ENCODE peak calls at places on chromosome 2, in four cellular contexts. One of them, this sample, is unnamed.

GRCh38 chr2:77487074-77487803 is 34.9 kb downstream of the LRRTM4 start:
- DNase-seq in activated T-helper 1 cell treated with anti-CD3 and anti-CD28 coated beads, Interleukin-2, amount 50 U/mL, for 16 hours: no peak
- DNase-seq in hippocampal formation: no peak
- DNase-seq in germinal center: no peak
- DNase-seq in this sample: no peak

GRCh38 chr2:224142397-224143312 is 103.6 kb upstream of the SERPINE2 start:
- DNase-seq in activated T-helper 1 cell treated with anti-CD3 and anti-CD28 coated beads, Interleukin-2, amount 50 U/mL, for 16 hours: no peak
- DNase-seq in hippocampal formation: peak; percentile 10
- DNase-seq in germinal center: no peak
- DNase-seq in this sample: peak; percentile 44

GRCh38 chr2:6025391-6025790 is 333.2 kb downstream of the SOX11 start:
- DNase-seq in activated T-helper 1 cell treated with anti-CD3 and anti-CD28 coated beads, Interleukin-2, amount 50 U/mL, for 16 hours: no peak
- DNase-seq in hippocampal formation: no peak
- DNase-seq in germinal center: no peak
- DNase-seq in this sample: no peak

GRCh38 chr2:74366036-74366435 is 14.1 kb downstream of the DCTN1 start:
- DNase-seq in activated T-helper 1 cell treated with anti-CD3 and anti-CD28 coated beads, Interleukin-2, amount 50 U/mL, for 16 hours: no peak
- DNase-seq in hippocampal formation: no peak
- DNase-seq in germinal center: no peak
- DNase-seq in this sample: no peak

GRCh38 chr2:239184968-239185903 is 215.6 kb downstream of the HDAC4 start:
- DNase-seq in activated T-helper 1 cell treated with anti-CD3 and anti-CD28 coated beads, Interleukin-2, amount 50 U/mL, for 16 hours: no peak
- DNase-seq in hippocampal formation: no peak
- DNase-seq in germinal center: no peak
- DNase-seq in this sample: no peak

GRCh38 chr2:46493971-46494250 is 14.5 kb downstream of the TMEM247 start:
- DNase-seq in activated T-helper 1 cell treated with anti-CD3 and anti-CD28 coated beads, Interleukin-2, amount 50 U/mL, for 16 hours: no peak
- DNase-seq in hippocampal formation: peak; percentile 3
- DNase-seq in germinal center: no peak
- DNase-seq in this sample: no peak

GRCh38 chr2:110770308-110770695 is 37.9 kb downstream of the ACOXL start:
- DNase-seq in activated T-helper 1 cell treated with anti-CD3 and anti-CD28 coated beads, Interleukin-2, amount 50 U/mL, for 16 hours: no peak
- DNase-seq in hippocampal formation: no peak
- DNase-seq in germinal center: no peak
- DNase-seq in this sample: no peak

GRCh38 chr2:222690564-222691200 is 19.2 kb downstream of the MOGAT1 start:
- DNase-seq in activated T-helper 1 cell treated with anti-CD3 and anti-CD28 coated beads, Interleukin-2, amount 50 U/mL, for 16 hours: peak; percentile 47
- DNase-seq in hippocampal formation: peak; percentile 62
- DNase-seq in germinal center: peak; percentile 91
- DNase-seq in this sample: peak; percentile 75

GRCh38 chr2:141399270-141399669 is 731.5 kb downstream of the LRP1B start:
- DNase-seq in activated T-helper 1 cell treated with anti-CD3 and anti-CD28 coated beads, Interleukin-2, amount 50 U/mL, for 16 hours: no peak
- DNase-seq in hippocampal formation: no peak
- DNase-seq in germinal center: no peak
- DNase-seq in this sample: peak; percentile 35

GRCh38 chr2:96839288-96839874 is 4.4 kb downstream of the ANKRD23 start:
- DNase-seq in activated T-helper 1 cell treated with anti-CD3 and anti-CD28 coated beads, Interleukin-2, amount 50 U/mL, for 16 hours: peak; percentile 68
- DNase-seq in hippocampal formation: no peak
- DNase-seq in germinal center: peak; percentile 71
- DNase-seq in this sample: no peak

GRCh38 chr2:68368657-68369339 is 3.7 kb downstream of the PLEK start:
- DNase-seq in activated T-helper 1 cell treated with anti-CD3 and anti-CD28 coated beads, Interleukin-2, amount 50 U/mL, for 16 hours: no peak
- DNase-seq in hippocampal formation: peak; percentile 52
- DNase-seq in germinal center: no peak
- DNase-seq in this sample: peak; percentile 53

GRCh38 chr2:120797421-120798289 is 62.0 kb downstream of the GLI2 start:
- DNase-seq in activated T-helper 1 cell treated with anti-CD3 and anti-CD28 coated beads, Interleukin-2, amount 50 U/mL, for 16 hours: no peak
- DNase-seq in hippocampal formation: no peak
- DNase-seq in germinal center: no peak
- DNase-seq in this sample: peak; percentile 6

GRCh38 chr2:181462032-181462431 is 4.8 kb downstream of the ITGA4 start:
- DNase-seq in activated T-helper 1 cell treated with anti-CD3 and anti-CD28 coated beads, Interleukin-2, amount 50 U/mL, for 16 hours: no peak
- DNase-seq in hippocampal formation: no peak
- DNase-seq in germinal center: no peak
- DNase-seq in this sample: no peak

GRCh38 chr2:84959045-84959493 is 11.9 kb upstream of the KCMF1 start:
- DNase-seq in activated T-helper 1 cell treated with anti-CD3 and anti-CD28 coated beads, Interleukin-2, amount 50 U/mL, for 16 hours: no peak
- DNase-seq in hippocampal formation: no peak
- DNase-seq in germinal center: no peak
- DNase-seq in this sample: no peak

GRCh38 chr2:33241581-33241980 is 234.9 kb upstream of the RASGRP3 start:
- DNase-seq in activated T-helper 1 cell treated with anti-CD3 and anti-CD28 coated beads, Interleukin-2, amount 50 U/mL, for 16 hours: no peak
- DNase-seq in hippocampal formation: no peak
- DNase-seq in germinal center: no peak
- DNase-seq in this sample: no peak

GRCh38 chr2:217570394-217570793 is 432.4 kb downstream of the TNS1 start:
- DNase-seq in activated T-helper 1 cell treated with anti-CD3 and anti-CD28 coated beads, Interleukin-2, amount 50 U/mL, for 16 hours: no peak
- DNase-seq in hippocampal formation: no peak
- DNase-seq in germinal center: no peak
- DNase-seq in this sample: no peak

GRCh38 chr2:178225011-178225817 is 30.9 kb downstream of the OSBPL6 start:
- DNase-seq in activated T-helper 1 cell treated with anti-CD3 and anti-CD28 coated beads, Interleukin-2, amount 50 U/mL, for 16 hours: no peak
- DNase-seq in hippocampal formation: no peak
- DNase-seq in germinal center: no peak
- DNase-seq in this sample: no peak

GRCh38 chr2:147110962-147111361 is 733.9 kb upstream of the ACVR2A start:
- DNase-seq in activated T-helper 1 cell treated with anti-CD3 and anti-CD28 coated beads, Interleukin-2, amount 50 U/mL, for 16 hours: no peak
- DNase-seq in hippocampal formation: no peak
- DNase-seq in germinal center: no peak
- DNase-seq in this sample: no peak

GRCh38 chr2:211306929-211307328 is 750.5 kb downstream of the CPS1 start:
- DNase-seq in activated T-helper 1 cell treated with anti-CD3 and anti-CD28 coated beads, Interleukin-2, amount 50 U/mL, for 16 hours: no peak
- DNase-seq in hippocampal formation: no peak
- DNase-seq in germinal center: no peak
- DNase-seq in this sample: no peak

GRCh38 chr2:101909760-101910159 is 82.0 kb upstream of the IL1R2 start:
- DNase-seq in activated T-helper 1 cell treated with anti-CD3 and anti-CD28 coated beads, Interleukin-2, amount 50 U/mL, for 16 hours: no peak
- DNase-seq in hippocampal formation: no peak
- DNase-seq in germinal center: no peak
- DNase-seq in this sample: no peak

GRCh38 chr2:175880-176800 is 87.7 kb downstream of the SH3YL1 start:
- DNase-seq in activated T-helper 1 cell treated with anti-CD3 and anti-CD28 coated beads, Interleukin-2, amount 50 U/mL, for 16 hours: peak; percentile 4
- DNase-seq in hippocampal formation: no peak
- DNase-seq in germinal center: no peak
- DNase-seq in this sample: peak; percentile 53

GRCh38 chr2:73414651-73415050 is 29.0 kb downstream of the ALMS1 start:
- DNase-seq in activated T-helper 1 cell treated with anti-CD3 and anti-CD28 coated beads, Interleukin-2, amount 50 U/mL, for 16 hours: no peak
- DNase-seq in hippocampal formation: no peak
- DNase-seq in germinal center: no peak
- DNase-seq in this sample: no peak

GRCh38 chr2:182018218-182018617 is 32.6 kb downstream of the PPP1R1C start:
- DNase-seq in activated T-helper 1 cell treated with anti-CD3 and anti-CD28 coated beads, Interleukin-2, amount 50 U/mL, for 16 hours: no peak
- DNase-seq in hippocampal formation: no peak
- DNase-seq in germinal center: no peak
- DNase-seq in this sample: no peak

GRCh38 chr2:223692227-223692947 is 90.2 kb upstream of the SCG2 start:
- DNase-seq in activated T-helper 1 cell treated with anti-CD3 and anti-CD28 coated beads, Interleukin-2, amount 50 U/mL, for 16 hours: no peak
- DNase-seq in hippocampal formation: peak; percentile 38
- DNase-seq in germinal center: no peak
- DNase-seq in this sample: peak; percentile 63

GRCh38 chr2:85698880-85699254 is 4.7 kb downstream of the GNLY start:
- DNase-seq in activated T-helper 1 cell treated with anti-CD3 and anti-CD28 coated beads, Interleukin-2, amount 50 U/mL, for 16 hours: no peak
- DNase-seq in hippocampal formation: peak; percentile 17
- DNase-seq in germinal center: no peak
- DNase-seq in this sample: no peak

GRCh38 chr2:47771211-47771610 is 11.7 kb upstream of the MSH6 start:
- DNase-seq in activated T-helper 1 cell treated with anti-CD3 and anti-CD28 coated beads, Interleukin-2, amount 50 U/mL, for 16 hours: no peak
- DNase-seq in hippocampal formation: peak; percentile 82
- DNase-seq in germinal center: peak; percentile 16
- DNase-seq in this sample: peak; percentile 97

GRCh38 chr2:189444322-189444721 is 3.0 kb downstream of the WDR75 start:
- DNase-seq in activated T-helper 1 cell treated with anti-CD3 and anti-CD28 coated beads, Interleukin-2, amount 50 U/mL, for 16 hours: no peak
- DNase-seq in hippocampal formation: no peak
- DNase-seq in germinal center: no peak
- DNase-seq in this sample: no peak

GRCh38 chr2:158725496-158725895 is 69.6 kb upstream of the DAPL1 start:
- DNase-seq in activated T-helper 1 cell treated with anti-CD3 and anti-CD28 coated beads, Interleukin-2, amount 50 U/mL, for 16 hours: no peak
- DNase-seq in hippocampal formation: no peak
- DNase-seq in germinal center: no peak
- DNase-seq in this sample: peak; percentile 61

GRCh38 chr2:238106698-238107524 is 6.8 kb downstream of the ESPNL start:
- DNase-seq in activated T-helper 1 cell treated with anti-CD3 and anti-CD28 coated beads, Interleukin-2, amount 50 U/mL, for 16 hours: no peak
- DNase-seq in hippocampal formation: no peak
- DNase-seq in germinal center: no peak
- DNase-seq in this sample: no peak

GRCh38 chr2:16660039-16660619 is 5.5 kb downstream of the CYRIA start:
- DNase-seq in activated T-helper 1 cell treated with anti-CD3 and anti-CD28 coated beads, Interleukin-2, amount 50 U/mL, for 16 hours: no peak
- DNase-seq in hippocampal formation: no peak
- DNase-seq in germinal center: no peak
- DNase-seq in this sample: no peak